ENCODE peak calls at places on chromosome 22, in seven cellular contexts. R is substantia nigra, Q is Peyer's patch, I is transverse colon, K is tibial nerve, B is body of pancreas, H is iPS DF 6.9. W is an unnamed sample.

GRCh38 chr22:19799322-19800190 is 39.0 kb downstream of the TBX1 start:
- DNase-seq in I (no peak), K (peak; percentile 71), B (no peak), Q (no peak), R (no peak), H (no peak), W (no peak)

GRCh38 chr22:23533328-23533762 is 46.7 kb downstream of the IGLL1 start:
- DNase-seq in B (no peak), K (no peak), I (no peak), H (no peak), R (no peak), Q (no peak), W (no peak)

GRCh38 chr22:32567544-32567943 is 92.9 kb downstream of the FBXO7 start:
- DNase-seq in B (no peak), I (no peak), K (no peak), H (no peak), R (no peak), Q (no peak), W (no peak)

GRCh38 chr22:24429411-24430365 is 2.3 kb downstream of the ADORA2A start:
- DNase-seq in R (no peak), H (no peak), B (peak; percentile 60), Q (no peak), K (no peak), I (no peak), W (no peak)

GRCh38 chr22:25942989-25943411 is 201.0 kb downstream of the MYO18B start:
- DNase-seq in K (peak; percentile 31), Q (no peak), B (peak; percentile 45), H (no peak), R (peak; percentile 6), I (no peak), W (peak; percentile 28)

GRCh38 chr22:31958625-31959239 is 14.4 kb downstream of the YWHAH start:
- DNase-seq in I (no peak), H (no peak), Q (peak; percentile 42), K (no peak), B (no peak), R (no peak), W (no peak)

GRCh38 chr22:43681724-43682360 is 130.3 kb downstream of the EFCAB6 start:
- DNase-seq in B (no peak), K (no peak), Q (no peak), R (no peak), I (no peak), H (no peak), W (no peak)

GRCh38 chr22:19429950-19430889 is 1.3 kb downstream of the HIRA start:
- DNase-seq in I (peak; percentile 26), K (no peak), Q (peak; percentile 28), B (no peak), R (no peak), H (no peak), W (peak; percentile 6)

GRCh38 chr22:24419480-24419860 is 7.9 kb upstream of the ADORA2A start:
- DNase-seq in I (no peak), H (no peak), R (no peak), B (no peak), Q (no peak), K (no peak), W (no peak)

DNA sequence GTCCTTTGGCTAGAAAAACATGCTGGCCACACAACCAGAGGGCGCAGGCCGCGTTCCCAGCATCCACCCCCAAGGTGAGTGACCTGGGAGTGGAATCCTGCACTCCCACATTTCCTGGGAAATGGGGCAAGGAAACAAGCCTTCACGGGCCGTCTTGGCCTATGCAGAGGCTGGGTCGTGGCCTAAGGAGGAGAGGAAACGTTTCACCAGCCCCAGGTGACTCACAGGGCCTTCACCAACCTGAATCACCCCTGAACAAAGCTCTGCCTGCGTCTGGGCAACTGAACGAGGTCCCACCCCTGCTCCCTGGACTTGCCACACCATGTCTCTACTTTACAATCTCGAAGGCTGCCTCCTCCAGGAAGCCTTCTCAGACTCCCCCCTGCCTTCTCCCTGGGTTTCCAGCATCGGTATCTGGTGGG is 13.2 kb downstream of the MYH9 start:
- DNase-seq in I (peak; percentile 66), K (no peak), Q (no peak), H (no peak), R (no peak), B (peak; percentile 48), W (no peak)
- H3K27ac ChIP-seq in I (peak overlapping the region; percentile 96), K (peak overlapping the region; percentile 15), Q (peak overlapping the region; percentile 97), H (no peak overlapping the region), R (peak overlapping the region; percentile 26), B (peak overlapping the region; percentile 95), W (no peak overlapping the region)

DNA sequence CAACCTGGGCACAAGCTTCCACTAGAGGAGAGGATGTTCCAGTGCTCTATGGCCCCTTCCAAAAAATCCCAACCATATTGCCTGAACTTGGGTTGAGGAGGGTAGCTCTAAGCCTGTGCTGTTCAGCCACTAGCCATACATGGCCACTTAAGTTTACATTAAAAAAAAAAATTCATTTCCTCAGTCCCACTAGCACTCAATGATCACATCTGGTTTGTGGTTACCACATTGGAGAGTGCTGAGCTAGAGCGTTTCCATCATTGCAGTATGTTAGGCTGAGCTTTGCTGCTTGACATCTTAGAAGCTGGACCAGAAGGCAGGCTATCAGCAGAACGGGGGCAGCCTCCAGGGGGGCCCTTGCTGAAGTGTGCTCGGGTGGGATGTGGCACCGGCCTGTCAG is 43.5 kb upstream of the CYP2D6 start:
- DNase-seq in B (no peak), I (no peak), K (no peak), R (no peak), Q (no peak), H (no peak), W (no peak)
- H3K27ac ChIP-seq in B (no peak overlapping the region), I (peak overlapping the region; percentile 22), K (no peak overlapping the region), R (no peak overlapping the region), Q (peak overlapping the region; percentile 53), H (no peak overlapping the region), W (no peak overlapping the region)

GRCh38 chr22:36343070-36343719 is 44.6 kb downstream of the MYH9 start:
- DNase-seq in H (no peak), R (no peak), Q (no peak), I (no peak), K (no peak), B (no peak), W (no peak)
- H3K27ac ChIP-seq in H (no peak overlapping the region), R (peak overlapping the region; percentile 86), Q (peak overlapping the region; percentile 48), I (peak overlapping the region; percentile 92), K (peak overlapping the region; percentile 9), B (peak overlapping the region; percentile 83), W (peak overlapping the region; percentile 83)

DNA sequence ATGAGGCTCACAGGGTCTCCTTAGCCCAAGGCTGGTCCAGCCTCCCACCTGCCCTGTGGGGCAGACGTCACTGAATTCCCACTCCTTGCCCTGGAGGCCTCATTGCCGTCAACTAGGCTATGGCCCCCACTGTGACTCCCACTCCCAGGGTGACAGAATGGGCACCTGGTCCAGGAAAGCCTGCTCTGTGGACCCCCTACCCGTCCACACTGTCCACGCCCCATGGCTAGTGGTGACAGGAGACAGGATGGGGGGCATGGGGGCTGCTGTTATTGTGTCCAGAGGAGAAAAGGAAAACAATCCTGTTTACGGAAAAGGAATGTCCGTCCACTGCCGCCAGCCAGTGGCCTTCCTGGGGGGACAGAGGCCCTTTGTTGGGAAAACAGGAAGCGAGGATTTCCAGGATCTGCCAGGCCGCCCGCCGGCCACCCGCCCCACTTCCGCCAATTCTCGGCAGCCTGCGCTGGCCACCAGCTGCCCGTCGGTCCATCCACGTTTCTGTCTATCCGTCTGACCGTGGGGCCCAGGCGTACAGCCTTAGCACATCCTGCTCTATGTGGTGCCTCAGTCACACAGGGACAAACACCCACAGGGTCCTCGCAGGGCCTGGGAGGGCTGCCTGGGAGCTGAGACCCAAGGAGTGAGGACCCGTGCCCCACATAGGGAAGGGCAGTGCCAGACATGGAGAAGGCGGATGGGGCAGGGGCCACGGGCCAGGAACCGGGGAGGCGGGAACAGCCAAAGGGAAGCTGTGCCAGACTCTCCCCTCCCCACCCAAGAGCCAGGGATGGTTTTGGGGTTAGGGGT is 19.5 kb downstream of the CRELD2 start:
- DNase-seq in Q (no peak), H (no peak), K (no peak), I (no peak), B (no peak), R (peak; percentile 86), W (peak; percentile 18)
- H3K27ac ChIP-seq in Q (peak overlapping the region; percentile 89), H (no peak overlapping the region), K (peak overlapping the region; percentile 94), I (peak overlapping the region; percentile 97), B (peak overlapping the region; percentile 94), R (peak overlapping the region; percentile 99), W (peak overlapping the region; percentile 94)

DNA sequence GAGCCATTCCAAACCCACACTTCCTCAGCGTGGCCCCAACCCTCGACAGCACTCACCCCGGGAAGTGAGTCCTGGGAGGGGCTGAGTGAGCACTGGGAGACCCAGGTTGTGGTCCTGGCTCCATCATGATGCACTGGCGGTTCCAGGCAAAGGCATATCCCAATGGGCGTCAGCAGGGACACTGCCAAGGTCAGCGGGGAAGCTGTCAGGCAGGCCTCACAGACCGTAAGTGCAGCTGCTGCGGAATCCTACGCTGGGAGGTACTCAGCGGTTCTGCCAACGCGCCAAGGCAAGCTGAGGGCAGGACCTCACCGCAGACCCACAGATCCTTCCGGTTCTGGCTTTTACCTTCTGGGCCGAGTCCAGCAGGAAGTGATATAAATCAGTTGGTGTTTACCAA is 1.4 kb upstream of the GAL3ST1 start:
- DNase-seq in H (no peak), K (no peak), B (peak; percentile 81), Q (no peak), R (no peak), I (peak; percentile 30), W (no peak)
- H3K27ac ChIP-seq in H (no peak overlapping the region), K (peak overlapping the region; percentile 60), B (peak overlapping the region; percentile 83), Q (peak overlapping the region; percentile 97), R (peak overlapping the region; percentile 99), I (peak overlapping the region; percentile 37), W (peak overlapping the region; percentile 94)

DNA sequence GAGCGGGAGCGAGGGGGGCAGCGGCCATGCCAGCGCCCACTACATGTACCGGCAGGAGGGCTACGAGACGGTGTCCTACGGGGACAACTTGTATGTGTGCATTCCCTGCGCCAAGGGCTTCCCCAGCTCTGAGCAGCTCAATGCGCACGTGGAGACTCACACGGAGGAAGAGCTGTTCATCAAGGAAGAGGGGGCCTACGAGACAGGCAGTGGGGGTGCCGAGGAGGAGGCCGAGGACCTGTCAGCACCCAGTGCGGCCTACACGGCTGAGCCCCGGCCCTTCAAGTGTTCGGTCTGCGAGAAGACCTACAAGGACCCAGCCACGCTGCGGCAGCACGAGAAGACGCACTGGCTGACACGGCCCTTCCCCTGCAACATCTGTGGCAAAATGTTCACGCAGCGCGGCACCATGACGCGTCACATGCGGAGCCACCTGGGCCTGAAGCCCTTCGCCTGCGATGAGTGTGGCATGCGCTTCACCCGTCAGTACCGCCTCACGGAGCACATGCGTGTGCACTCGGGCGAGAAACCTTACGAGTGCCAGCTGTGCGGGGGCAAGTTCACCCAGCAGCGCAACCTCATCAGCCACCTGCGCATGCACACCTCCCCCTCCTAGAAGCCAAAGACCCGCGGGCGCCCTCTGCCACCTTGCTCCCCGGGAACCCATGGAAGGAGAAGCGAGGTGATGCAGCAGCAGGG is 20.9 kb upstream of the TMEM191C start:
- DNase-seq in R (no peak), I (no peak), K (peak; percentile 9), H (no peak), B (peak; percentile 8), Q (no peak), W (no peak)
- H3K27ac ChIP-seq in R (no peak overlapping the region), I (no peak overlapping the region), K (no peak overlapping the region), H (no peak overlapping the region), B (no peak overlapping the region), Q (no peak overlapping the region), W (no peak overlapping the region)

GRCh38 chr22:46234851-46235437 is 15.1 kb downstream of the CDPF1 start:
- DNase-seq in Q (no peak), R (no peak), K (no peak), H (no peak), B (no peak), I (no peak), W (no peak)
- H3K27ac ChIP-seq in Q (no peak overlapping the region), R (no peak overlapping the region), K (no peak overlapping the region), H (no peak overlapping the region), B (no peak overlapping the region), I (no peak overlapping the region), W (no peak overlapping the region)